ENCODE peak calls at places on chromosomes 3 and 15, in ten cellular contexts. H is progenitor cell of endocrine pancreas, J is HFFc6, L is OCI-LY7, K is HFF-Myc, A is WTC11, F is lower lobe of right lung, G is BE2C, Q is tibial artery, I is cardiac fibroblast. E is an unnamed sample.

GRCh38 chr15:50281427-50281826 is 15.9 kb upstream of the HDC start:
- DNase-seq in H (no peak), J (no peak), L (no peak), K (no peak), A (no peak), F (no peak), G (no peak), Q (no peak), I (no peak), E (no peak)

GRCh38 chr3:117898722-117899121 is 1135.9 kb downstream of the IGSF11 start:
- DNase-seq in H (no peak), J (no peak), L (peak), K (peak), A (no peak), F (no peak), G (no peak), Q (no peak), I (peak), E (no peak)

GRCh38 chr3:10717756-10718155 is 98.3 kb upstream of the SLC6A11 start:
- DNase-seq in H (no peak), J (no peak), L (no peak), K (no peak), A (no peak), F (no peak), G (no peak), Q (no peak), I (no peak), E (no peak)

GRCh38 chr15:32831458-32831857 is 113.7 kb downstream of the GREM1 start:
- DNase-seq in H (no peak), J (no peak), L (no peak), K (no peak), A (no peak), F (no peak), G (no peak), Q (no peak), I (peak), E (no peak)

GRCh38 chr3:44892689-44893088 is 18.3 kb downstream of the TGM4 start:
- DNase-seq in H (no peak), J (peak), L (no peak), K (no peak), A (no peak), F (no peak), G (no peak), Q (no peak), I (peak), E (no peak)

GRCh38 chr3:163924600-163924999 is 1153.7 kb downstream of the SI start:
- DNase-seq in H (no peak), J (no peak), L (peak), K (no peak), A (no peak), F (no peak), G (no peak), Q (no peak), I (no peak), E (no peak)

GRCh38 chr3:43736558-43736995 is 45.8 kb downstream of the ABHD5 start:
- DNase-seq in H (no peak), J (no peak), L (no peak), K (peak), A (no peak), F (no peak), G (no peak), Q (no peak), I (peak), E (no peak)

GRCh38 chr3:122079524-122079923 is 24.4 kb downstream of the CD86 start:
- DNase-seq in H (no peak), J (no peak), L (no peak), K (no peak), A (no peak), F (no peak), G (no peak), Q (no peak), I (no peak), E (no peak)

GRCh38 chr3:13420051-13420816 is at the start of gene NUP210:
- DNase-seq in H (peak), J (no peak), L (peak), K (no peak), A (peak), F (peak), G (peak), Q (no peak), I (no peak), E (peak)

GRCh38 chr3:41304603-41305002 is 105.3 kb downstream of the CTNNB1 start:
- DNase-seq in H (no peak), J (no peak), L (no peak), K (no peak), A (no peak), F (no peak), G (peak), Q (no peak), I (peak), E (no peak)

GRCh38 chr3:195441476-195441970 is 1.3 kb downstream of the ACAP2 start:
- DNase-seq in H (no peak), J (no peak), L (peak), K (no peak), A (no peak), F (no peak), G (no peak), Q (peak), I (no peak), E (peak)

GRCh38 chr15:94535298-94536048 is 304.1 kb downstream of the MCTP2 start:
- DNase-seq in H (no peak), J (no peak), L (no peak), K (no peak), A (no peak), F (no peak), G (no peak), Q (no peak), I (no peak), E (no peak)

GRCh38 chr15:86183765-86184491 is 104.3 kb downstream of the AGBL1 start:
- DNase-seq in H (no peak), J (no peak), L (no peak), K (no peak), A (no peak), F (no peak), G (no peak), Q (no peak), I (no peak), E (no peak)

DNA sequence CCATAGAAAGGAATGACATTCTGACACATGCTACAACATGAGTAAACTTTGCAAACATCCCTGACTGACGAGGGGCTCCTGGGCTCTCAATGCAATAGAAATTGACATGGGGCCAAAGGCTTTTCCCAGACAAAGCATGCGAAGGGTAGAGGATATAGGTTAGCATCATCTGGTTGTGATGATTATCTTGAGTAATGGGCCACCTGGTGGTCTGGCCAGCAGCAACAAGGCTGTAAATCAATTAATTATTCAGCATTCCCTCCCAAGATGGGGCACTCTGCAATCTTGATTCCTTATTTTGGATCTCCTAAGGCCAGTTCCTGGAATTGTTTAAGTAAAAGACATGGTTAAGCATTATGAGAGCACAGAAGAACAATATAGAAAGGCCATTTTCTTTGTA is 99.2 kb downstream of the AGBL1 start:
- DNase-seq in H (no peak), J (no peak), L (no peak), K (no peak), A (peak), F (no peak), G (peak), Q (no peak), I (no peak), E (peak)
- TF ChIP-seq CTCF in H (peak), J (no peak), L (peak), K (no peak), A (peak), F (no peak), G (no peak), Q (no peak), I (no peak), E (peak)

GRCh38 chr3:57221883-57222282 is 5.6 kb upstream of the APPL1 start:
- DNase-seq in H (no peak), J (peak), L (no peak), K (no peak), A (no peak), F (no peak), G (no peak), Q (no peak), I (peak), E (no peak)
- TF ChIP-seq CTCF in H (peak), J (peak), L (peak), K (peak), A (no peak), F (peak), G (peak), Q (no peak), I (peak), E (no peak)

GRCh38 chr15:51277085-51277484 is 61.3 kb downstream of the CYP19A1 start:
- DNase-seq in H (no peak), J (no peak), L (no peak), K (no peak), A (no peak), F (no peak), G (no peak), Q (no peak), I (no peak), E (no peak)

GRCh38 chr15:51284871-51285270 is 53.5 kb downstream of the CYP19A1 start:
- DNase-seq in H (no peak), J (no peak), L (no peak), K (no peak), A (no peak), F (no peak), G (no peak), Q (no peak), I (no peak), E (no peak)

GRCh38 chr15:51283026-51283425 is 55.4 kb downstream of the CYP19A1 start:
- DNase-seq in H (no peak), J (no peak), L (peak), K (no peak), A (no peak), F (no peak), G (no peak), Q (no peak), I (no peak), E (no peak)

GRCh38 chr15:51280838-51281237 is 57.6 kb downstream of the CYP19A1 start:
- DNase-seq in H (no peak), J (no peak), L (no peak), K (no peak), A (no peak), F (no peak), G (peak), Q (no peak), I (no peak), E (no peak)

DNA sequence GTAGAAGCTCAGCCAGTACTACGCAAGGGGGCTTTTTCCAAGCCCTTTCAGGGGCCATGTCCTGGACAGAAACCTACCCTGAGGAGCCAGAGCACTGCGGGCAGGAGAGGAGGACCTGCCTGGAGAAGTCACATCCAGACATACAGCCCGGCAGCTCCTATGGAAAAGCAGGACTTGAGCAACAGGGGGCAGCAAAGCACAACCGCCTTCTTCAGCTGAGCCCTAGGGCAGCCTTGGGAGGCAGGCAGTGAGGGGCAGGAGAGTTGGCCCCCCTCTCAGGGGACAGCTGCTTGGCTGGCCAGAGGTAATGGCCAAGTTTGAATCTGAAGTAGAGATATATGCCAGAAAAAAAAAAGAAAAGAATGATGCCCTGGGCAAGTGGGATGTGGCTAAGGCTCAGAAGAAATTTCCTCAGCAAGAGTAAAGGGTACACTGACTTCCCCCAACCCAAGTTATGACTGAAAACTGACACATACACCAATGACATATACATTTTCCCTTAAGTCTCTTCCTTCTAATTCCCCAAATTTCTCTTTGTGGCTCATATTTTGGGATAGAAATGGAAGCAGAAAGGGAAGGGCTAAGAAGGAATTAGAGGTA is 56.9 kb downstream of the CYP19A1 start:
- DNase-seq in H (peak), J (peak), L (peak), K (no peak), A (peak), F (peak), G (peak), Q (peak), I (peak), E (peak)
- TF ChIP-seq CTCF in H (peak), J (peak), L (peak), K (peak), A (peak), F (peak), G (peak), Q (peak), I (peak), E (peak)

DNA sequence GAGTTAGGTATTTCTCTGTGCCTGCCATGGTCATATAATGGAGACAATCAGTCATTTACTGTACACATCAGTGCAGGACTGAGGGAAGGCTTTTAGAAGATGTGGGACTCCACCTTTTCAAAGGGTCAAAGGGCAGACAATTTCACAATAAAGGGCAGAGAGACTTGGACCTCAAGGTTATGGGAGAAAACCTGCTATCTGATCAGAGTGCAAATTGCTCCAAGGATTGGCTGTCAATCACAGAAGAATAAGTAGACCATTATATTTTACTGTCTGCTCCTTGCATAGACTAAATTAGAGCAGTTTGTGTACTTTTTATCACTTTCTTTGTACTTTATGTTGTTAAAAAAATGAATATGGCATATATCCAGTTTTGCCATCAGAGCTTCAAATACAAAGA is 314.9 kb upstream of the ATP11B start:
- DNase-seq in H (no peak), J (no peak), L (no peak), K (no peak), A (no peak), F (no peak), G (no peak), Q (no peak), I (no peak), E (no peak)
- TF ChIP-seq CTCF in H (no peak), J (no peak), L (no peak), K (no peak), A (no peak), F (no peak), G (no peak), Q (no peak), I (no peak), E (no peak)

GRCh38 chr3:61269460-61269859 is 18.2 kb upstream of the FHIT start:
- DNase-seq in H (no peak), J (no peak), L (no peak), K (no peak), A (no peak), F (no peak), G (no peak), Q (no peak), I (no peak), E (no peak)
- TF ChIP-seq CTCF in H (no peak), J (no peak), L (no peak), K (no peak), A (no peak), F (no peak), G (no peak), Q (no peak), I (no peak), E (no peak)

GRCh38 chr3:55402886-55403605 is 84.1 kb downstream of the WNT5A start:
- DNase-seq in H (no peak), J (no peak), L (no peak), K (no peak), A (no peak), F (no peak), G (no peak), Q (no peak), I (peak), E (no peak)

GRCh38 chr3:55408193-55408826 is 78.8 kb downstream of the WNT5A start:
- DNase-seq in H (no peak), J (no peak), L (no peak), K (no peak), A (no peak), F (no peak), G (no peak), Q (no peak), I (no peak), E (no peak)

GRCh38 chr3:55406666-55407425 is 80.3 kb downstream of the WNT5A start:
- DNase-seq in H (no peak), J (peak), L (no peak), K (no peak), A (no peak), F (no peak), G (no peak), Q (no peak), I (peak), E (no peak)

GRCh38 chr3:55407426-55407820 is 79.7 kb downstream of the WNT5A start:
- DNase-seq in H (no peak), J (no peak), L (no peak), K (no peak), A (no peak), F (no peak), G (no peak), Q (no peak), I (no peak), E (no peak)

DNA sequence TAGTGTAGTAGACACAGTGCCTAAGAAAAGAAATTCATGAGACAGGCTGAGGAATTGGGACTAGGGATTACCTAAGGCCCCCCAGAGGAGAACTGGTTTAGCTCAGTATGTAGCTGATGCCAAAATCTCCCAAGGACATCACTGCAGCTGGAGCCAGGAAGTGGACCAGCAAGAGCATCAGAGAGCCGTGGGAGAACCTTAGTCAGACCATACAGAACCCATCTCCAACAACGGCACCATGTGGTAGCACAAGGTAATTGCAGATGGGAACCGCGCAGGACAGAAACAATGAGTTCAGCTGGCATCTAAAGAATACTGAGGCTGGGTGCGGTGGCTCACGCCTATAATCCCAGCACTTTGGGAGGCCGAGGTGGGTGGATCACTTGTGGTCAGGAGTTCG is 81.7 kb downstream of the WNT5A start:
- DNase-seq in H (no peak), J (no peak), L (peak), K (peak), A (peak), F (no peak), G (peak), Q (no peak), I (peak), E (peak)
- TF ChIP-seq CTCF in H (peak), J (peak), L (peak), K (peak), A (peak), F (peak), G (peak), Q (no peak), I (peak), E (peak)

GRCh38 chr15:67127334-67127664 is 61.9 kb downstream of the SMAD3 start:
- DNase-seq in H (no peak), J (no peak), L (no peak), K (no peak), A (no peak), F (no peak), G (no peak), Q (peak), I (no peak), E (no peak)
- TF ChIP-seq CTCF in H (no peak), J (no peak), L (no peak), K (no peak), A (no peak), F (no peak), G (no peak), Q (no peak), I (no peak), E (no peak)

DNA sequence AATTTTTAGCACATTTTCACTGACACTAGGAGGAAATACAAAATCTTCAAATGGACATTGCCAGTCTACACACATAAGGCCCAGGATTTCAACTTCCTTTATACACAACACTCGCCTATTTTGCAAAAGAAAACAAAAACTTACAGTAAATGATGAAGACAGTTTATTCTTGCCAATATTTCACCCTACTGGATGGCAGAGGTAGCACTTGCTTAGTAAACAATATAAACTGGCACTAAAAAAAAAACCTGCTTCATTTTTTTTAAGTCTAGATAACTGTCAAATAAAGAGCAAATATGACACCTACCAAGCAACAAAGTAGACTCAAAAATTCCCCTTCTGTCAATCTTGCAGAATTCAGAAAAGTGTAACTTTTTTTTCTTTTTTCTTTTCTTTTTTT is 204.0 kb downstream of the VPS13C start:
- DNase-seq in H (no peak), J (no peak), L (no peak), K (no peak), A (no peak), F (no peak), G (no peak), Q (no peak), I (no peak), E (no peak)
- TF ChIP-seq CTCF in H (peak), J (peak), L (no peak), K (no peak), A (no peak), F (no peak), G (no peak), Q (no peak), I (no peak), E (peak)

DNA sequence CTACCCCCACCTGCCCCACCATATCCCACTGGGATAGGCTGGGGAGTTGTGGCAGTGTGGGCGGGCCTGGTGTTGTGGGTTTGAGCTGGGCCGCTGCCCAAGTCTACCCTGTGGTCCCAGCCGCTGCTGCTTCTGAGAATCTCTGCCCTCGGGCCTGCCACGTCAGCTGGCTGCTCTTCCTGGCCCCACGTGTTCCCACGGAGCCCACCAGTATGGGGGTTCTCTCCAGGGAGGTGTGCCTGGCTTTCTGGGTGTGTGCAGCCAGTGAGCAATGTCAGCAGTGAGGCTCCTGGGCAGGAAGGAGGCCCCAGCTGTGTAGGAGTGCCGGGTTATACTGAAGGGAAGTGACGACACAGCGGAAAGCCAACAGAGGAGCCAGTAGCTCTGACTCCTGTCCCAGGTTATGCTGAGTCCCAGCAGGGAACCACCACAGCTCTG is 10.5 kb downstream of the GNAI2 start:
- DNase-seq in H (no peak), J (peak), L (peak), K (peak), A (no peak), F (peak), G (no peak), Q (no peak), I (peak), E (no peak)
- TF ChIP-seq CTCF in H (peak), J (peak), L (peak), K (no peak), A (no peak), F (peak), G (no peak), Q (no peak), I (no peak), E (peak)

DNA sequence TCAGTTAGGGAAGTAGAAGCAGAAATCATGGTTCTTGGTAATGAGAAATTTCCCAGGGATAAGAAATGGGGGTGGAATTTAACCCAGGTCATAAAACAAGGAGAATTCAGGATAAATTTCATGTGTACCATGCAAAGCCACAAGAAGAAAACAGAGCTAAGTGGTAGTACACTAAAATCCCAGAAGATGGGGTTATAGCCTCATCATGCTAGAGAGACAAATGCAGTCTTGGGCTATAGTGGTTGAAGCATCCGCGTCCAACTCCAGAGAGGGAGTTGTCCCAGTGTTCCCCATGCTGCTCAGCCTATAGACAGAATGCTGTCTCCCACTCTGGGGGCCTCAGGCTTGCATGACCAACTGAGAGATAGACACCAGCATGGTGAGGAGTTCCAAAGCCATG is 36.2 kb upstream of the CLRN1 start:
- DNase-seq in H (no peak), J (peak), L (no peak), K (peak), A (no peak), F (no peak), G (peak), Q (no peak), I (peak), E (no peak)
- TF ChIP-seq CTCF in H (peak), J (peak), L (no peak), K (peak), A (no peak), F (no peak), G (peak), Q (no peak), I (peak), E (no peak)